ENCODE peak calls at places on chromosomes 5 and 9, in six cellular contexts. F is hepatocyte, W is sigmoid colon, D is cardiac fibroblast, Z is tibial nerve, V is body of pancreas. G is an unnamed sample.

GRCh38 chr9:109912726-109913460 is 132.9 kb downstream of the PALM2AKAP2 start:
- DNase-seq in F (no peak), W (no peak), D (peak; percentile 46), Z (no peak), V (no peak), G (no peak)

GRCh38 chr9:98943682-98944129 is at the start of gene COL15A1:
- DNase-seq in F (peak; percentile 50), W (peak; percentile 76), D (peak; percentile 11), Z (no peak), V (peak; percentile 33), G (no peak)

GRCh38 chr5:7317751-7318150 is 78.2 kb upstream of the ADCY2 start:
- DNase-seq in F (no peak), W (no peak), D (no peak), Z (no peak), V (no peak), G (no peak)

GRCh38 chr9:2722715-2723114 is 5.4 kb downstream of the KCNV2 start:
- DNase-seq in F (no peak), W (no peak), D (peak; percentile 37), Z (no peak), V (no peak), G (no peak)

GRCh38 chr5:30368064-30368463 is 825.4 kb upstream of the CDH6 start:
- DNase-seq in F (no peak), W (no peak), D (no peak), Z (no peak), V (no peak), G (no peak)

GRCh38 chr5:84382363-84383295 is 2.1 kb downstream of the EDIL3 start:
- DNase-seq in F (peak; percentile 71), W (peak; percentile 62), D (peak; percentile 75), Z (no peak), V (peak; percentile 13), G (no peak)

GRCh38 chr9:83066771-83067170 is 3.8 kb upstream of the RASEF start:
- DNase-seq in F (peak; percentile 22), W (no peak), D (no peak), Z (no peak), V (no peak), G (no peak)

GRCh38 chr9:124457887-124458431 is 7.7 kb downstream of the ADGRD2 start:
- DNase-seq in F (no peak), W (peak; percentile 46), D (no peak), Z (no peak), V (no peak), G (no peak)

GRCh38 chr9:36436909-36437308 is 36.8 kb upstream of the RNF38 start:
- DNase-seq in F (no peak), W (no peak), D (peak; percentile 39), Z (no peak), V (no peak), G (no peak)

GRCh38 chr5:56812110-56812509 is 3.2 kb upstream of the MAP3K1 start:
- DNase-seq in F (peak; percentile 31), W (no peak), D (no peak), Z (no peak), V (no peak), G (no peak)

GRCh38 chr5:130479045-130479804 is 575.0 kb downstream of the CHSY3 start:
- DNase-seq in F (no peak), W (no peak), D (no peak), Z (no peak), V (no peak), G (no peak)
- H3K4me3 ChIP-seq in F (no peak overlapping the region), W (no peak overlapping the region), D (no peak overlapping the region), Z (no peak overlapping the region), V (no peak overlapping the region), G (no peak overlapping the region)

DNA sequence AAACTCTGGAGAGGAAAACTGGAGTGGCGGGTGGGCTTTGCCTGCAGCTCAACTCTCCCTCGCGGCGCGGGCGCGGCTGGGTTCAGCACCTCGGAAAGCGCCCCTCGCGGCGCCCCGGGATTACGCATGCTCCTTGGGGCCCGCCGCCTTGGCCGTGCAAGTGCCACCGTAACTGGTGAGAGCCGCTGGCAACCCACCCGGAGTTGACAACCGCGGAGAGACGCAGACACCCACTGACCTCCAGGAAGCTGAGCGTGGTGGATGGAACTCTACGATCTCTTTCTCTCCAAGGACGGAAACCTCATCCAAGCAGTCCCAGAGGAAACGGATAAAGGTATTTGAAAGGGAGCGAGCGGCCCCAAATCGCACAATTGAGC is 194 bp upstream of the RXFP3 start:
- DNase-seq in F (peak; percentile 86), W (no peak), D (peak; percentile 70), Z (peak; percentile 15), V (peak; percentile 64), G (peak; percentile 19)
- TF ChIP-seq CTCF in F (no peak), W (no peak), D (no peak), Z (no peak), V (peak; percentile 18), G (no peak)

GRCh38 chr9:106421772-106422171 is 441.2 kb upstream of the ZNF462 start:
- DNase-seq in F (no peak), W (no peak), D (no peak), Z (no peak), V (no peak), G (no peak)
- H3K4me3 ChIP-seq in F (no peak overlapping the region), W (no peak overlapping the region), D (no peak overlapping the region), Z (no peak overlapping the region), V (no peak overlapping the region), G (no peak overlapping the region)

DNA sequence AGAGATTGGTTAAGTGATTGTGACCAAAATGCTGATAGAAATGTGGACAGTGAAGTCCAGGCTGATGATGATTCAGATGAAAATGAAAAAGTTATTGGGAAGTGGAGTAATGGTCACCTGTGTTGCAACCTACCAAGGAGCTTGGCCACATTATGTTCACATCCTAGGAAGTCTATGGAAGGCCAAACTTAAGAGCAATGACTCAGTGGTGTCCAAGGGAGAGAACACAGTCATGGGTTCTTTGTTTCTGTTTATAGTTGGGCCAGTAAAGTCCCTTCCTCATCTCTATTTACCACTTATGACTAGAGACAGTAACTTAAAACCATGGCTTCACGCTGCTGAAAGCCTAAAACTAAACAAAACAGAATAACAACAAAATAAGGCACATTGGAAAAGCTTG is 555.3 kb upstream of the DAB2 start:
- DNase-seq in F (no peak), W (no peak), D (no peak), Z (no peak), V (no peak), G (no peak)
- TF ChIP-seq CTCF in F (no peak), W (no peak), D (no peak), Z (no peak), V (no peak), G (no peak)

GRCh38 chr9:122084276-122084675 is 8.8 kb downstream of the TTLL11 start:
- DNase-seq in F (no peak), W (no peak), D (no peak), Z (no peak), V (no peak), G (no peak)
- H3K4me3 ChIP-seq in F (no peak overlapping the region), W (no peak overlapping the region), D (no peak overlapping the region), Z (no peak overlapping the region), V (no peak overlapping the region), G (no peak overlapping the region)

GRCh38 chr5:132489871-132490483 is 596 bp downstream of the IRF1 start:
- DNase-seq in F (peak; percentile 72), W (peak; percentile 86), D (peak; percentile 60), Z (no peak), V (peak; percentile 63), G (no peak)
- TF ChIP-seq CTCF in F (no peak), W (peak; percentile 23), D (no peak), Z (no peak), V (no peak), G (peak; percentile 39)

DNA sequence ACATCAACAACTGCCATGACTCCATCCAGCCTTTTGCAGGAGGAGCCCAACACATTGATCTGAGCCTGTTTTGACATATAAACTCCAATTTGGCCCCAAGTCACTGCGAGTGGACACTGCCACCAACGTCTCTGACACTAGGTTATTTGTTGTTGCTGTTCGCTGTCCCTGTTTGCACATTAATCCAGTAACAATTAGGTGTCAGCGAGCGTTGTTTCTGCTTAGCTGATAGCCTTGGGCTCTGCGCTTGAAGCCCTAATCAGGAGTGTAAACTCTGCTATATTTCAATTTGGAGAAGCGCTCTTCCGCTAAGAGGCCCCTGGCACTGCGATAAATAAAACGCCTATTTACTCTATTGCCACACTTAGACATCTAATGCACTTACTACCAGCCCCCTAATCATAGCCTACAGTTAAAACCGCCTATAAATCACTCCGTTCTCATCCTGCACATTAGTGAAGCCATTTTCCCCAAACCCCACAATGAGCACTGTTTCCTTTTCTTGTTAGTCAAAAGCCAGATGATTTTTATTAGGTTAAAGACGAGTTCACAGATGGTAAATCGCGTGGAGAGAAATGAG is 195.9 kb upstream of the TBCA start:
- DNase-seq in F (no peak), W (no peak), D (no peak), Z (no peak), V (no peak), G (no peak)
- H3K4me3 ChIP-seq in F (peak overlapping the region; percentile 48), W (peak overlapping the region; percentile 7), D (no peak overlapping the region), Z (peak overlapping the region; percentile 5), V (no peak overlapping the region), G (no peak overlapping the region)

GRCh38 chr9:4333231-4333740 is 33.4 kb upstream of the GLIS3 start:
- DNase-seq in F (no peak), W (no peak), D (peak; percentile 59), Z (no peak), V (no peak), G (no peak)
- TF ChIP-seq CTCF in F (no peak), W (no peak), D (no peak), Z (no peak), V (no peak), G (no peak)

GRCh38 chr5:14595189-14595588 is 13.6 kb downstream of the OTULINL start:
- DNase-seq in F (peak; percentile 34), W (no peak), D (no peak), Z (no peak), V (no peak), G (no peak)
- H3K4me3 ChIP-seq in F (no peak overlapping the region), W (no peak overlapping the region), D (no peak overlapping the region), Z (no peak overlapping the region), V (no peak overlapping the region), G (no peak overlapping the region)

GRCh38 chr5:98349251-98349989 is 424.0 kb upstream of the RGMB start:
- DNase-seq in F (no peak), W (no peak), D (peak; percentile 38), Z (no peak), V (no peak), G (no peak)

GRCh38 chr5:98349990-98350365 is 423.5 kb upstream of the RGMB start:
- DNase-seq in F (no peak), W (no peak), D (no peak), Z (no peak), V (no peak), G (no peak)
- TF ChIP-seq CTCF in F (no peak), W (no peak), D (no peak), Z (no peak), V (no peak), G (no peak)